ENCODE peak calls at places on chromosome X, in seven cellular contexts. S, B, I, M, D, H and A are unnamed samples.

GRCh38 chrX:7828594-7828993 is 14.4 kb upstream of the VCX start:
- DNase-seq in I (no peak), H (no peak), B (no peak), M (no peak), S (no peak), D (peak), A (no peak)

GRCh38 chrX:149818652-149819051 is 36.9 kb downstream of the MAGEA9 start:
- DNase-seq in I (no peak), H (no peak), M (no peak), S (no peak), B (no peak), D (peak), A (no peak)

GRCh38 chrX:150365051-150365952 is 2.2 kb downstream of the MAMLD1 start:
- DNase-seq in I (no peak), M (peak), D (peak), S (peak), H (peak), B (peak), A (no peak)

GRCh38 chrX:51420610-51421009 is 75.8 kb downstream of the NUDT11 start:
- DNase-seq in B (peak), D (peak), M (peak), S (no peak), H (no peak), I (peak), A (no peak)

GRCh38 chrX:56343231-56343630 is 111.1 kb downstream of the KLF8 start:
- DNase-seq in M (no peak), H (no peak), S (no peak), B (no peak), D (no peak), I (no peak), A (no peak)

GRCh38 chrX:16718824-16719333 is 533 bp upstream of the SYAP1 start:
- DNase-seq in H (no peak), S (no peak), D (no peak), B (no peak), M (no peak), I (no peak), A (no peak)

GRCh38 chrX:26649534-26649933 is 433.6 kb downstream of the MAGEB5 start:
- DNase-seq in S (no peak), M (peak), B (no peak), I (no peak), D (peak), H (no peak), A (no peak)

GRCh38 chrX:124239911-124240310 is 92.5 kb upstream of the TEX13D start:
- DNase-seq in H (no peak), I (no peak), M (no peak), B (no peak), D (no peak), S (no peak), A (no peak)

GRCh38 chrX:20329435-20329834 is 62.7 kb upstream of the RPS6KA3 start:
- DNase-seq in I (no peak), B (no peak), M (no peak), S (no peak), D (no peak), H (no peak), A (no peak)

GRCh38 chrX:46571423-46572294 is 1.9 kb upstream of the CHST7 start:
- DNase-seq in I (no peak), D (no peak), B (no peak), M (no peak), H (no peak), S (no peak), A (no peak)

GRCh38 chrX:153861733-153862300 is 24.2 kb downstream of the L1CAM start:
- DNase-seq in M (no peak), I (no peak), D (no peak), B (no peak), H (no peak), S (no peak), A (no peak)

GRCh38 chrX:47751670-47752069 is 85.0 kb upstream of the ZNF81 start:
- DNase-seq in B (peak), H (no peak), I (no peak), S (no peak), M (no peak), D (peak), A (no peak)
- TF ChIP-seq CTCF in B (no peak), H (no peak), I (peak), S (peak), M (peak), D (peak), A (peak)

GRCh38 chrX:78125148-78125547 is 14.3 kb downstream of the TAF9B start:
- DNase-seq in D (no peak), I (no peak), B (no peak), H (no peak), S (no peak), M (no peak), A (no peak)

GRCh38 chrX:78123190-78123589 is 16.3 kb downstream of the TAF9B start:
- DNase-seq in S (no peak), M (peak), H (no peak), B (no peak), D (peak), I (no peak), A (no peak)

GRCh38 chrX:78119521-78120227 is 15.6 kb downstream of the PGK1 start:
- DNase-seq in D (peak), M (no peak), H (no peak), I (no peak), B (no peak), S (no peak), A (no peak)

GRCh38 chrX:78129714-78130113 is 9.7 kb downstream of the TAF9B start:
- DNase-seq in B (no peak), I (no peak), S (no peak), M (no peak), H (no peak), D (no peak), A (no peak)

GRCh38 chrX:78124304-78124703 is 15.1 kb downstream of the TAF9B start:
- DNase-seq in B (no peak), D (no peak), S (no peak), I (no peak), H (no peak), M (no peak), A (no peak)
- TF ChIP-seq CTCF in B (no peak), D (peak), S (no peak), I (peak), H (no peak), M (peak), A (no peak)

GRCh38 chrX:38293741-38294140 is 33.6 kb downstream of the RPGR start:
- DNase-seq in B (no peak), I (no peak), S (no peak), M (no peak), H (no peak), D (no peak), A (no peak)
- TF ChIP-seq CTCF in B (no peak), I (peak), S (no peak), M (peak), H (no peak), D (no peak), A (peak)

GRCh38 chrX:101460669-101461068 is 24.6 kb upstream of the ARMCX4 start:
- DNase-seq in D (peak), H (no peak), B (no peak), S (no peak), I (no peak), M (no peak), A (no peak)

GRCh38 chrX:101462892-101463291 is 22.4 kb upstream of the ARMCX4 start:
- DNase-seq in I (no peak), S (no peak), H (no peak), B (no peak), M (peak), D (peak), A (no peak)
- TF ChIP-seq CTCF in I (peak), S (peak), H (no peak), B (no peak), M (peak), D (peak), A (peak)

GRCh38 chrX:100368167-100368566 is 41.9 kb downstream of the PCDH19 start:
- DNase-seq in H (no peak), S (no peak), D (peak), B (peak), I (no peak), M (peak), A (no peak)
- TF ChIP-seq CTCF in H (no peak), S (peak), D (peak), B (peak), I (no peak), M (peak), A (peak)

DNA sequence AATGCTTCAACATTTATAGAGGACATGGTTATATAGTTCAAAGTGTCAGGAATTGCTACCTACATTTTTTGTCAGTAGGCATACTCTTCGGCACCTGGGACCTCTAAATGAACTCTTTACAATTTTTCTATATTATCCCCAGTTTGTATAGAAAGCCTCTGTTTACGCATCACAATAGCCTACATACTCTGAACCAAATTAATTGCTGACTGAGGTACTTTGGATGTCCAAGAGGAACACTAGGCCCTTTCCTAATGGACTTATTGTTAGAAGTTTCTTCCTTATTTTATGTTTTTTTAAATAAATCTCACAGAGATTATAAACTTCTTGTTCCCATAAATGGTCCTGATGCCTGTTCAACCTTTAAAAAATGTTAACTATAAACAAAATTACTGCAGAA is 8.4 kb upstream of the AFF2 start:
- DNase-seq in I (no peak), M (no peak), H (no peak), D (no peak), S (no peak), B (no peak), A (no peak)
- TF ChIP-seq CTCF in I (no peak), M (no peak), H (no peak), D (no peak), S (no peak), B (no peak), A (no peak)

DNA sequence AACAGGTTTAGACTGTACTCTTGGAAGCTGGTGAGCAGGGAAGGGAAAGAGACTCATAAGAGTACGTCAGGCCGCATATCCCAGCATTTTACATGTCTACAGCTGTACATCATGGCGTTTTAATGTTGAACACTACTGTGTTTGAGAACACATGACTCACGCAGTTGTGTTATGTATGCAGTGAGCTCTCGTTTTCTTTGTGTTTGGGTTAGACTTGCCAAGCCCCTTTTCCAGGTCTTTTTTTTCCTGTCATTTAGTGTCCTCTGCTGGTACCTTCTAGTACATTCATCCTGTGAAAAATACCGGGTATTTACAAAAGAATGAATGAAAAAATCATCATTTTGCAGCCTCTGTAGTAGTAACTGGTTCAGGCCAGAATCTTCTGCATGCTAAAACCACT is 35.3 kb downstream of the SMS start:
- DNase-seq in S (no peak), I (peak), H (no peak), M (peak), D (peak), B (no peak), A (peak)
- TF ChIP-seq CTCF in S (peak), I (peak), H (no peak), M (peak), D (peak), B (no peak), A (peak)

GRCh38 chrX:140507223-140507981 is 2.5 kb upstream of the SOX3 start:
- DNase-seq in H (no peak), B (no peak), S (no peak), M (no peak), D (peak), I (no peak), A (no peak)
- TF ChIP-seq CTCF in H (no peak), B (no peak), S (no peak), M (no peak), D (no peak), I (no peak), A (no peak)

GRCh38 chrX:101206471-101206870 is 13.1 kb upstream of the DRP2 start:
- DNase-seq in D (peak), M (peak), S (no peak), B (no peak), H (no peak), I (no peak), A (no peak)
- TF ChIP-seq CTCF in D (peak), M (peak), S (no peak), B (no peak), H (no peak), I (peak), A (peak)

GRCh38 chrX:17805120-17805519 is 56.0 kb downstream of the RAI2 start:
- DNase-seq in M (no peak), I (no peak), D (no peak), B (no peak), S (no peak), H (no peak), A (no peak)
- TF ChIP-seq CTCF in M (no peak), I (no peak), D (no peak), B (no peak), S (no peak), H (no peak), A (no peak)